ENCODE peak calls at places on chromosomes 6 and 20, in eight cellular contexts. H is IMR-90, L is HFF-Myc, P is RWPE1, O is mammary epithelial cell, S is astrocyte of the spinal cord, Z is psoas muscle, I is osteocyte. M is an unnamed sample.

GRCh38 chr6:33840064-33840926 is 36.5 kb upstream of the MLN start:
- DNase-seq in I (peak), L (peak), Z (no peak), H (peak), S (peak), P (peak), O (peak), M (no peak)

GRCh38 chr6:130679684-130680083 is 147.5 kb upstream of the SMLR1 start:
- DNase-seq in H (no peak), O (no peak), L (no peak), S (no peak), Z (no peak), P (no peak), I (no peak), M (no peak)

GRCh38 chr6:114785235-114786127 is 442.7 kb upstream of the HS3ST5 start:
- DNase-seq in O (peak), I (no peak), Z (no peak), P (no peak), L (no peak), S (peak), H (no peak), M (no peak)

GRCh38 chr20:18267815-18268214 is 20.5 kb upstream of the ZNF133 start:
- DNase-seq in L (no peak), P (no peak), I (no peak), O (no peak), S (no peak), Z (no peak), H (no peak), M (no peak)

GRCh38 chr20:33673411-33674293 is 576 bp downstream of the NECAB3 start:
- DNase-seq in S (no peak), O (no peak), H (peak), P (peak), I (no peak), Z (peak), L (no peak), M (no peak)

GRCh38 chr6:153044295-153044694 is 41.8 kb upstream of the MTRF1L start:
- DNase-seq in O (no peak), L (no peak), I (no peak), Z (no peak), P (no peak), H (no peak), S (peak), M (no peak)

GRCh38 chr6:83593395-83593785 is 81.1 kb downstream of the PRSS35 start:
- DNase-seq in I (no peak), S (no peak), Z (no peak), H (no peak), O (no peak), P (no peak), L (no peak), M (no peak)

GRCh38 chr20:257419-257818 is at the start of gene DEFB132:
- DNase-seq in P (no peak), S (no peak), I (no peak), Z (no peak), O (no peak), L (no peak), H (no peak), M (no peak)

GRCh38 chr6:3231213-3232016 is 4.0 kb upstream of the TUBB2B start:
- DNase-seq in Z (peak), S (peak), H (peak), L (no peak), I (no peak), P (peak), O (peak), M (peak)

GRCh38 chr20:59780494-59781185 is 152.8 kb downstream of the SYCP2 start:
- DNase-seq in Z (no peak), S (no peak), O (no peak), L (no peak), I (peak), P (no peak), H (no peak), M (no peak)

GRCh38 chr6:137224890-137225198 is 5.7 kb upstream of the IFNGR1 start:
- DNase-seq in L (no peak), Z (no peak), I (no peak), H (no peak), P (no peak), S (no peak), O (no peak), M (no peak)

GRCh38 chr6:159254186-159254585 is 85.0 kb downstream of the FNDC1 start:
- DNase-seq in Z (no peak), P (no peak), I (no peak), L (peak), H (no peak), O (no peak), S (no peak), M (no peak)

GRCh38 chr20:53360815-53361214 is 232.8 kb downstream of the ZNF217 start:
- DNase-seq in S (no peak), I (no peak), O (no peak), H (no peak), P (no peak), L (no peak), Z (no peak), M (no peak)

GRCh38 chr6:131007286-131007685 is 55.8 kb downstream of the EPB41L2 start:
- DNase-seq in P (no peak), L (no peak), S (no peak), O (no peak), I (no peak), Z (no peak), H (no peak), M (no peak)

GRCh38 chr6:45566882-45567281 is 189.1 kb upstream of the SUPT3H start:
- DNase-seq in H (peak), O (peak), I (no peak), P (no peak), S (peak), L (no peak), Z (no peak), M (no peak)

GRCh38 chr6:170203212-170203611 is 87.7 kb downstream of the DLL1 start:
- DNase-seq in H (no peak), I (peak), P (no peak), O (peak), L (no peak), Z (no peak), S (no peak), M (no peak)

GRCh38 chr6:24255676-24256075 is 102.2 kb downstream of the DCDC2 start:
- DNase-seq in P (no peak), O (no peak), L (no peak), I (no peak), H (no peak), Z (no peak), S (no peak), M (no peak)

GRCh38 chr6:7197752-7198151 is 90.0 kb downstream of the RREB1 start:
- DNase-seq in H (no peak), O (no peak), S (no peak), P (no peak), L (no peak), I (no peak), Z (no peak), M (no peak)

GRCh38 chr6:7201732-7202541 is 94.2 kb downstream of the RREB1 start:
- DNase-seq in I (no peak), O (no peak), P (no peak), H (no peak), S (no peak), Z (peak), L (no peak), M (no peak)

GRCh38 chr6:7201444-7201731 is 93.6 kb downstream of the RREB1 start:
- DNase-seq in Z (no peak), H (no peak), L (no peak), I (no peak), P (no peak), O (no peak), S (no peak), M (no peak)

GRCh38 chr6:7198833-7199800 is 91.4 kb downstream of the RREB1 start:
- DNase-seq in O (no peak), P (no peak), H (no peak), I (no peak), S (no peak), L (no peak), Z (no peak), M (no peak)

DNA sequence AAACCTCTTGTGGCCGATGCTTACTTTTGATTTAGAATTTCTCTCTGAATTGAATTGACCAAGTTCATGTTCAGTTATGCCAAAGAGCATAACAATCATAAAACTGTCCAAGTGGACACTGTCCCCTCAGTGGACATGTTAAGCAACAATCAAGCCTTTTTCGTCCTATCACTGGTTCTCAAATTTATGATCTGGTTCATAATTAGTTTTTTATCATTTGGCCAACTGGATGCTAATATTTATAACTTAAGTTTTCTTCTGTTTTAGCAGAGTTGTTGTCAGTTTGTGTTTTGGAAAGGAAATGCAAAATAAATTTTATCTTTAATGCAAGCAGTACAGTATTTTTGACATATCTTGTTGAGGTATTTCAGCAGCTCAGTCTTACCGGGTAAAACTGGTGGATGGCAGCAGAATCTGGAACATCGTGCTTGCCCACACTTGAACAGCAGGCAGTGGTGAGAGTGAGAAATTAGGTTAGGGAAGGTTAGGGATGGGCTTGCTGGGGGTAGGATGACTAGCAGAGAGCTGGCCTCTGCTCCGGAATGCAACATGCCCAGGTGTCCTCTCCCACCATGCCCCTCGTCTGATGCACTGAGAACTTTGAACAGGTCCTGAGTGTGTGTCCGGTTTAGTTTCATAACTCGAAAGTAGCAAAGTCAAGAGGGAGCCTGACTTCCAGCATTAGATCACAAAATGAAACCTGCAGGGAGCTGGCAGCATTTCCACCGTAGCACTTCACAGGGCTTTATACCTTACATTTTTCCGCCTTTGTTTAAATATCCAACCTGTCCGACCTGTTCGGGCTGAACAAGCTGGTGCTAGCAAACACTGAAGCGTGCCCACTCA is 93.1 kb downstream of the RREB1 start:
- DNase-seq in I (no peak), L (no peak), O (peak), S (no peak), Z (no peak), H (no peak), P (peak), M (no peak)
- TF ChIP-seq CTCF in I (no peak), L (no peak), O (no peak), S (no peak), Z (no peak), H (no peak), P (no peak), M (no peak)

DNA sequence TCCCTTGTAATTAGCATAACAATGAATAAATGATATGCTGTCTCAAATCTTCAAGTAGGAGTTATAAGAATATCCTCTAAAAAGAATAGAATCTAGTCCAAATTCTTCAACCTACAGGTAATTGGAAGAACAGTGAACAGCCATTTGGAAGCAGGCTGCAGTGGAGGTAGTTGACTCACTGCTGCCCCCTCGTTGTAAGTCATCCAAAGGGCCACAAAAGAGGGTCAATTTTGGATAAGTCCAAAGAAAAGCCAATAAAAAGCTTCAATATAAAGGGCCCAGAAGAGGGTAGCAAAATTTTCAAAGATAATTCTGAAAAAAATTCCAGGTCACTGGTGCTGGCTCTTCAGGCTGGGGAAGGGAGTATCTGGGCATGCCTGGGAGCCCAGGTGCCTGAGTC is 60.8 kb upstream of the SSTR4 start:
- DNase-seq in Z (no peak), H (no peak), L (no peak), I (no peak), O (peak), S (no peak), P (peak), M (no peak)
- TF ChIP-seq CTCF in Z (no peak), H (peak), L (peak), I (peak), O (peak), S (peak), P (no peak), M (peak)

GRCh38 chr20:2631228-2631627 is 21.2 kb upstream of the NOP56 start:
- DNase-seq in H (no peak), L (no peak), I (no peak), O (peak), S (peak), Z (no peak), P (no peak), M (no peak)
- TF ChIP-seq CTCF in H (no peak), L (no peak), I (peak), O (no peak), S (peak), Z (no peak), P (no peak), M (no peak)

GRCh38 chr20:42018979-42019378 is 400.8 kb upstream of the CHD6 start:
- DNase-seq in I (no peak), Z (no peak), P (no peak), O (no peak), H (no peak), L (no peak), S (no peak), M (no peak)
- TF ChIP-seq CTCF in I (no peak), Z (no peak), P (no peak), O (no peak), H (no peak), L (no peak), S (no peak), M (peak)

GRCh38 chr6:43213431-43213830 is 15.8 kb downstream of the DNPH1 start:
- DNase-seq in S (no peak), H (no peak), P (no peak), O (no peak), L (no peak), Z (peak), I (no peak), M (no peak)

GRCh38 chr6:43216200-43216599 is 13.1 kb downstream of the DNPH1 start:
- DNase-seq in S (no peak), H (no peak), I (no peak), L (no peak), Z (no peak), P (no peak), O (no peak), M (no peak)

GRCh38 chr6:43207286-43207685 is 22.0 kb downstream of the DNPH1 start:
- DNase-seq in L (no peak), O (no peak), P (no peak), S (no peak), I (no peak), H (no peak), Z (no peak), M (no peak)

GRCh38 chr6:43215066-43215465 is 14.2 kb downstream of the DNPH1 start:
- DNase-seq in Z (peak), P (no peak), H (no peak), O (no peak), I (no peak), S (no peak), L (no peak), M (no peak)

GRCh38 chr6:43211960-43212359 is 17.3 kb downstream of the DNPH1 start:
- DNase-seq in S (no peak), O (no peak), Z (no peak), L (no peak), H (no peak), I (no peak), P (no peak), M (no peak)
- TF ChIP-seq CTCF in S (peak), O (no peak), Z (no peak), L (no peak), H (no peak), I (no peak), P (no peak), M (peak)

M was measured in type B pancreatic cell.